ENCODE peak calls at places on chromosomes 12 and 14, in ten cellular contexts. One of them, this sample, is unnamed.

GRCh38 chr12:96989916-96990315 is 82.9 kb downstream of the NEDD1 start:
- DNase-seq in osteoblast: no peak
- DNase-seq in NCI-H345: peak
- DNase-seq in foreskin fibroblast: no peak
- DNase-seq in astrocyte of the cerebellum: no peak
- DNase-seq in RPMI7951: no peak
- DNase-seq in mesendoderm: peak
- DNase-seq in erythroblast: peak
- DNase-seq in EL: no peak
- DNase-seq in esophagus muscularis mucosa: no peak
- DNase-seq in this sample: no peak

GRCh38 chr12:95151821-95152220 is 65.4 kb downstream of the FGD6 start:
- DNase-seq in osteoblast: no peak
- DNase-seq in NCI-H345: no peak
- DNase-seq in foreskin fibroblast: no peak
- DNase-seq in astrocyte of the cerebellum: no peak
- DNase-seq in RPMI7951: no peak
- DNase-seq in mesendoderm: no peak
- DNase-seq in erythroblast: no peak
- DNase-seq in EL: no peak
- DNase-seq in esophagus muscularis mucosa: no peak
- DNase-seq in this sample: no peak

GRCh38 chr12:20404576-20405346 is 36.4 kb downstream of the PDE3A start:
- DNase-seq in osteoblast: no peak
- DNase-seq in NCI-H345: no peak
- DNase-seq in foreskin fibroblast: no peak
- DNase-seq in astrocyte of the cerebellum: peak
- DNase-seq in RPMI7951: no peak
- DNase-seq in mesendoderm: no peak
- DNase-seq in erythroblast: peak
- DNase-seq in EL: peak
- DNase-seq in esophagus muscularis mucosa: no peak
- DNase-seq in this sample: no peak

GRCh38 chr14:22243971-22244581 is 344.9 kb downstream of the DAD1 start:
- DNase-seq in osteoblast: no peak
- DNase-seq in NCI-H345: no peak
- DNase-seq in foreskin fibroblast: no peak
- DNase-seq in astrocyte of the cerebellum: no peak
- DNase-seq in RPMI7951: no peak
- DNase-seq in mesendoderm: no peak
- DNase-seq in erythroblast: no peak
- DNase-seq in EL: no peak
- DNase-seq in esophagus muscularis mucosa: no peak
- DNase-seq in this sample: no peak

GRCh38 chr12:14664434-14665023 is 31.9 kb downstream of the GUCY2C start:
- DNase-seq in osteoblast: peak
- DNase-seq in NCI-H345: peak
- DNase-seq in foreskin fibroblast: peak
- DNase-seq in astrocyte of the cerebellum: no peak
- DNase-seq in RPMI7951: peak
- DNase-seq in mesendoderm: peak
- DNase-seq in erythroblast: peak
- DNase-seq in EL: peak
- DNase-seq in esophagus muscularis mucosa: no peak
- DNase-seq in this sample: no peak

GRCh38 chr12:117228239-117228638 is 38.0 kb upstream of the FBXO21 start:
- DNase-seq in osteoblast: peak
- DNase-seq in NCI-H345: no peak
- DNase-seq in foreskin fibroblast: no peak
- DNase-seq in astrocyte of the cerebellum: no peak
- DNase-seq in RPMI7951: peak
- DNase-seq in mesendoderm: peak
- DNase-seq in erythroblast: no peak
- DNase-seq in EL: no peak
- DNase-seq in esophagus muscularis mucosa: no peak
- DNase-seq in this sample: no peak

GRCh38 chr12:116517431-116518045 is 41.6 kb upstream of the MAP1LC3B2 start:
- DNase-seq in osteoblast: no peak
- DNase-seq in NCI-H345: peak
- DNase-seq in foreskin fibroblast: no peak
- DNase-seq in astrocyte of the cerebellum: no peak
- DNase-seq in RPMI7951: no peak
- DNase-seq in mesendoderm: no peak
- DNase-seq in erythroblast: no peak
- DNase-seq in EL: no peak
- DNase-seq in esophagus muscularis mucosa: no peak
- DNase-seq in this sample: no peak

GRCh38 chr12:102638777-102639176 is 158.4 kb upstream of the IGF1 start:
- DNase-seq in osteoblast: peak
- DNase-seq in NCI-H345: no peak
- DNase-seq in foreskin fibroblast: no peak
- DNase-seq in astrocyte of the cerebellum: no peak
- DNase-seq in RPMI7951: no peak
- DNase-seq in mesendoderm: no peak
- DNase-seq in erythroblast: no peak
- DNase-seq in EL: peak
- DNase-seq in esophagus muscularis mucosa: no peak
- DNase-seq in this sample: no peak

GRCh38 chr14:79464468-79464867 is 746.8 kb downstream of the DIO2 start:
- DNase-seq in osteoblast: no peak
- DNase-seq in NCI-H345: no peak
- DNase-seq in foreskin fibroblast: no peak
- DNase-seq in astrocyte of the cerebellum: no peak
- DNase-seq in RPMI7951: no peak
- DNase-seq in mesendoderm: peak
- DNase-seq in erythroblast: no peak
- DNase-seq in EL: peak
- DNase-seq in esophagus muscularis mucosa: no peak
- DNase-seq in this sample: no peak

GRCh38 chr12:70733385-70733784 is 96.2 kb upstream of the PTPRB start:
- DNase-seq in osteoblast: peak
- DNase-seq in NCI-H345: peak
- DNase-seq in foreskin fibroblast: peak
- DNase-seq in astrocyte of the cerebellum: peak
- DNase-seq in RPMI7951: peak
- DNase-seq in mesendoderm: peak
- DNase-seq in erythroblast: peak
- DNase-seq in EL: peak
- DNase-seq in esophagus muscularis mucosa: no peak
- DNase-seq in this sample: no peak

GRCh38 chr12:128467882-128468281 is 200.9 kb downstream of the TMEM132C start:
- DNase-seq in osteoblast: no peak
- DNase-seq in NCI-H345: no peak
- DNase-seq in foreskin fibroblast: no peak
- DNase-seq in astrocyte of the cerebellum: no peak
- DNase-seq in RPMI7951: no peak
- DNase-seq in mesendoderm: peak
- DNase-seq in erythroblast: no peak
- DNase-seq in EL: no peak
- DNase-seq in esophagus muscularis mucosa: no peak
- DNase-seq in this sample: no peak

GRCh38 chr12:39461059-39461458 is 18.1 kb upstream of the KIF21A start:
- DNase-seq in osteoblast: no peak
- DNase-seq in NCI-H345: no peak
- DNase-seq in foreskin fibroblast: no peak
- DNase-seq in astrocyte of the cerebellum: no peak
- DNase-seq in RPMI7951: no peak
- DNase-seq in mesendoderm: no peak
- DNase-seq in erythroblast: no peak
- DNase-seq in EL: no peak
- DNase-seq in esophagus muscularis mucosa: no peak
- DNase-seq in this sample: no peak

GRCh38 chr12:62697893-62698292 is 231.3 kb downstream of the MON2 start:
- DNase-seq in osteoblast: no peak
- DNase-seq in NCI-H345: no peak
- DNase-seq in foreskin fibroblast: no peak
- DNase-seq in astrocyte of the cerebellum: no peak
- DNase-seq in RPMI7951: no peak
- DNase-seq in mesendoderm: no peak
- DNase-seq in erythroblast: no peak
- DNase-seq in EL: no peak
- DNase-seq in esophagus muscularis mucosa: no peak
- DNase-seq in this sample: no peak

GRCh38 chr14:33039321-33039720 is 100.6 kb downstream of the NPAS3 start:
- DNase-seq in osteoblast: no peak
- DNase-seq in NCI-H345: no peak
- DNase-seq in foreskin fibroblast: no peak
- DNase-seq in astrocyte of the cerebellum: no peak
- DNase-seq in RPMI7951: no peak
- DNase-seq in mesendoderm: no peak
- DNase-seq in erythroblast: no peak
- DNase-seq in EL: no peak
- DNase-seq in esophagus muscularis mucosa: no peak
- DNase-seq in this sample: no peak

GRCh38 chr12:26028953-26029740 is 70.7 kb downstream of the RASSF8 start:
- DNase-seq in osteoblast: no peak
- DNase-seq in NCI-H345: peak
- DNase-seq in foreskin fibroblast: peak
- DNase-seq in astrocyte of the cerebellum: peak
- DNase-seq in RPMI7951: peak
- DNase-seq in mesendoderm: peak
- DNase-seq in erythroblast: peak
- DNase-seq in EL: peak
- DNase-seq in esophagus muscularis mucosa: no peak
- DNase-seq in this sample: no peak

GRCh38 chr12:44565163-44565562 is 311.0 kb downstream of the NELL2 start:
- DNase-seq in osteoblast: no peak
- DNase-seq in NCI-H345: no peak
- DNase-seq in foreskin fibroblast: no peak
- DNase-seq in astrocyte of the cerebellum: no peak
- DNase-seq in RPMI7951: no peak
- DNase-seq in mesendoderm: no peak
- DNase-seq in erythroblast: no peak
- DNase-seq in EL: no peak
- DNase-seq in esophagus muscularis mucosa: no peak
- DNase-seq in this sample: no peak

GRCh38 chr14:91830777-91831176 is 36.6 kb downstream of the TC2N start:
- DNase-seq in osteoblast: no peak
- DNase-seq in NCI-H345: peak
- DNase-seq in foreskin fibroblast: no peak
- DNase-seq in astrocyte of the cerebellum: no peak
- DNase-seq in RPMI7951: peak
- DNase-seq in mesendoderm: peak
- DNase-seq in erythroblast: no peak
- DNase-seq in EL: no peak
- DNase-seq in esophagus muscularis mucosa: no peak
- DNase-seq in this sample: no peak

GRCh38 chr12:93007539-93007938 is 78.4 kb upstream of the EEA1 start:
- DNase-seq in osteoblast: no peak
- DNase-seq in NCI-H345: no peak
- DNase-seq in foreskin fibroblast: no peak
- DNase-seq in astrocyte of the cerebellum: no peak
- DNase-seq in RPMI7951: no peak
- DNase-seq in mesendoderm: no peak
- DNase-seq in erythroblast: no peak
- DNase-seq in EL: no peak
- DNase-seq in esophagus muscularis mucosa: no peak
- DNase-seq in this sample: no peak

GRCh38 chr12:75960086-75960910 is 71.3 kb downstream of the PHLDA1 start:
- DNase-seq in osteoblast: no peak
- DNase-seq in NCI-H345: no peak
- DNase-seq in foreskin fibroblast: no peak
- DNase-seq in astrocyte of the cerebellum: no peak
- DNase-seq in RPMI7951: no peak
- DNase-seq in mesendoderm: peak
- DNase-seq in erythroblast: no peak
- DNase-seq in EL: no peak
- DNase-seq in esophagus muscularis mucosa: no peak
- DNase-seq in this sample: no peak

GRCh38 chr12:32357601-32358249 is 41.6 kb upstream of the FGD4 start:
- DNase-seq in osteoblast: no peak
- DNase-seq in NCI-H345: no peak
- DNase-seq in foreskin fibroblast: no peak
- DNase-seq in astrocyte of the cerebellum: no peak
- DNase-seq in RPMI7951: no peak
- DNase-seq in mesendoderm: no peak
- DNase-seq in erythroblast: no peak
- DNase-seq in EL: no peak
- DNase-seq in esophagus muscularis mucosa: no peak
- DNase-seq in this sample: no peak

GRCh38 chr12:59839514-59839913 is 243.7 kb downstream of the SLC16A7 start:
- DNase-seq in osteoblast: no peak
- DNase-seq in NCI-H345: no peak
- DNase-seq in foreskin fibroblast: peak
- DNase-seq in astrocyte of the cerebellum: no peak
- DNase-seq in RPMI7951: no peak
- DNase-seq in mesendoderm: no peak
- DNase-seq in erythroblast: no peak
- DNase-seq in EL: peak
- DNase-seq in esophagus muscularis mucosa: no peak
- DNase-seq in this sample: no peak

GRCh38 chr12:92468358-92469020 is 234.3 kb upstream of the PLEKHG7 start:
- DNase-seq in osteoblast: no peak
- DNase-seq in NCI-H345: peak
- DNase-seq in foreskin fibroblast: no peak
- DNase-seq in astrocyte of the cerebellum: peak
- DNase-seq in RPMI7951: no peak
- DNase-seq in mesendoderm: peak
- DNase-seq in erythroblast: no peak
- DNase-seq in EL: no peak
- DNase-seq in esophagus muscularis mucosa: no peak
- DNase-seq in this sample: no peak

GRCh38 chr12:123126294-123127144 is 24.4 kb downstream of the PITPNM2 start:
- DNase-seq in osteoblast: peak
- DNase-seq in NCI-H345: no peak
- DNase-seq in foreskin fibroblast: peak
- DNase-seq in astrocyte of the cerebellum: peak
- DNase-seq in RPMI7951: peak
- DNase-seq in mesendoderm: peak
- DNase-seq in erythroblast: peak
- DNase-seq in EL: peak
- DNase-seq in esophagus muscularis mucosa: no peak
- DNase-seq in this sample: no peak

GRCh38 chr14:90677484-90678045 is 138.7 kb downstream of the TTC7B start:
- DNase-seq in osteoblast: peak
- DNase-seq in NCI-H345: no peak
- DNase-seq in foreskin fibroblast: peak
- DNase-seq in astrocyte of the cerebellum: peak
- DNase-seq in RPMI7951: peak
- DNase-seq in mesendoderm: no peak
- DNase-seq in erythroblast: no peak
- DNase-seq in EL: peak
- DNase-seq in esophagus muscularis mucosa: no peak
- DNase-seq in this sample: no peak

GRCh38 chr12:22672951-22673350 is 48.0 kb downstream of the ETNK1 start:
- DNase-seq in osteoblast: peak
- DNase-seq in NCI-H345: no peak
- DNase-seq in foreskin fibroblast: peak
- DNase-seq in astrocyte of the cerebellum: peak
- DNase-seq in RPMI7951: peak
- DNase-seq in mesendoderm: no peak
- DNase-seq in erythroblast: no peak
- DNase-seq in EL: peak
- DNase-seq in esophagus muscularis mucosa: no peak
- DNase-seq in this sample: no peak

GRCh38 chr12:49976547-49976946 is 3.8 kb downstream of the AQP6 start:
- DNase-seq in osteoblast: peak
- DNase-seq in NCI-H345: no peak
- DNase-seq in foreskin fibroblast: no peak
- DNase-seq in astrocyte of the cerebellum: no peak
- DNase-seq in RPMI7951: no peak
- DNase-seq in mesendoderm: no peak
- DNase-seq in erythroblast: no peak
- DNase-seq in EL: no peak
- DNase-seq in esophagus muscularis mucosa: no peak
- DNase-seq in this sample: no peak

GRCh38 chr12:57604454-57605307 is at the start of gene DTX3:
- DNase-seq in osteoblast: peak
- DNase-seq in NCI-H345: peak
- DNase-seq in foreskin fibroblast: no peak
- DNase-seq in astrocyte of the cerebellum: no peak
- DNase-seq in RPMI7951: peak
- DNase-seq in mesendoderm: peak
- DNase-seq in erythroblast: no peak
- DNase-seq in EL: peak
- DNase-seq in esophagus muscularis mucosa: no peak
- DNase-seq in this sample: no peak

GRCh38 chr14:37903561-37904191 is 304.0 kb upstream of the SSTR1 start:
- DNase-seq in osteoblast: peak
- DNase-seq in NCI-H345: peak
- DNase-seq in foreskin fibroblast: peak
- DNase-seq in astrocyte of the cerebellum: peak
- DNase-seq in RPMI7951: peak
- DNase-seq in mesendoderm: peak
- DNase-seq in erythroblast: peak
- DNase-seq in EL: peak
- DNase-seq in esophagus muscularis mucosa: no peak
- DNase-seq in this sample: no peak

This sample was measured in vagina.